ENCODE peak calls at places on chromosomes 1 and 21, in six cellular contexts. N is left ventricle myocardium inferior; I is right cardiac atrium; D is left lung; J is HCT116; H is CD4-positive, alpha-beta memory T cell. Y is an unnamed sample.

GRCh38 chr1:243974451-243975292 is 76.4 kb upstream of the ZBTB18 start:
- DNase-seq in J (no peak), H (no peak), D (no peak), I (no peak), N (no peak), Y (peak; percentile 42)

GRCh38 chr1:193631306-193631705 is 444.9 kb upstream of the B3GALT2 start:
- DNase-seq in J (no peak), N (no peak), D (no peak), H (no peak), I (no peak), Y (no peak)

GRCh38 chr1:7456683-7457082 is 314.4 kb upstream of the VAMP3 start:
- DNase-seq in H (no peak), I (no peak), D (no peak), N (no peak), J (no peak), Y (no peak)

GRCh38 chr1:223482766-223483165 is 89.6 kb downstream of the CCDC185 start:
- DNase-seq in H (no peak), D (no peak), J (no peak), I (no peak), N (no peak), Y (no peak)

GRCh38 chr1:76289692-76290091 is 215.1 kb downstream of the ST6GALNAC3 start:
- DNase-seq in D (no peak), N (no peak), I (no peak), J (no peak), H (no peak), Y (no peak)

GRCh38 chr21:42406201-42406601 is 2.5 kb downstream of the UBASH3A start:
- DNase-seq in N (no peak), J (no peak), H (peak; percentile 60), D (no peak), I (no peak), Y (no peak)

GRCh38 chr1:248404024-248404423 is 1.2 kb downstream of the OR2T1 start:
- DNase-seq in J (peak; percentile 3), I (no peak), D (no peak), H (peak; percentile 9), N (no peak), Y (no peak)

GRCh38 chr1:223417444-223417843 is 24.2 kb downstream of the CCDC185 start:
- DNase-seq in D (no peak), H (no peak), J (no peak), N (no peak), I (no peak), Y (no peak)

GRCh38 chr1:23124259-23125026 is 44.2 kb downstream of the LUZP1 start:
- DNase-seq in J (no peak), D (no peak), I (no peak), N (no peak), H (no peak), Y (no peak)
- H3K4me1 ChIP-seq in J (peaks cover 7% of the 10 kb centered on the region), D (peaks cover 31% of the 10 kb centered on the region), I (peaks cover 9% of the 10 kb centered on the region), N (peaks cover 76% of the 10 kb centered on the region), H (peaks cover 39% of the 10 kb centered on the region), Y (peaks cover 55% of the 10 kb centered on the region)

DNA sequence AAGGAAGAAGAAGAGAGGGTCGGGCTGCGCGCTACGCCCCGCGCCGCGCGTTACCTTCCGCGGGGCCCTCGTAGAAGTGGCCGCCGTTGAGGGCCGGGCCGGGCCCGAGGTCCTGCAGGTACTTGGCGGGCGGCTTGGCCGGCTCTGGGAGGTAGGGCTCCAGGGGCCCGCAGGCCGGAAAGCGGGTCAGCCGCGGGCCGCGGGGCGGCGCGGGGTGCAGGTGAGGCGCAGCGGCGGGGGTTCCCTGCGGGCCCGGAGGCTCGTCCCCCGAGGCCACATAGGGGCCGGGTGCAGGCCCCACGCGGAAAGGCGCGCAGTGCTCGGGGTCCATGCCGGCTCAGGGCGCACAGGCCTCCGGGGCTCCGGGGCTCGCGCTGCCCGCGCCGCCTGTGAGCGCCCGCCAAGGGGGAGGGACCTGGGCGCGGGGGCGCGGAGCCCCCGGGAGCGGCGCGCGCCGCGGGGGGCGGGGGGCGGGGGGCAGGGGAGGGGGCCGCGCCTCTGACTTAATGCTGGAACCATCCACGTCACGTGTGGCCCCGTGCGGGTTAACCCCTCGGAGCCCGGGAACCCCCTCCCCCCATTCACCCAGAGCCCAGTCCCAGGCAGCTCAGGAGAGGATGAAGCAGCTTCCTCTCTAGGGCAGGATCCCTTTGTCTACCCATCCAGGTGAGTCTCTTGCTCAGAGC is at the start of gene ALX3:
- DNase-seq in J (no peak), H (no peak), I (no peak), D (no peak), N (no peak), Y (peak; percentile 39)
- H3K4me3 ChIP-seq in J (no peak within 1 kb of the TSS), H (no peak within 1 kb of the TSS), I (peak within 1 kb of the TSS; percentile 40), D (no peak within 1 kb of the TSS), N (peak within 1 kb of the TSS; percentile 58), Y (no peak within 1 kb of the TSS)

GRCh38 chr21:33654412-33654811 is 12.1 kb downstream of the ITSN1 start:
- DNase-seq in H (no peak), J (no peak), D (no peak), N (no peak), I (no peak), Y (no peak)

GRCh38 chr21:33651965-33652680 is 9.8 kb downstream of the ITSN1 start:
- DNase-seq in I (no peak), N (no peak), J (no peak), H (no peak), D (no peak), Y (no peak)

GRCh38 chr21:33650230-33650629 is 7.9 kb downstream of the ITSN1 start:
- DNase-seq in D (no peak), J (no peak), H (no peak), I (no peak), N (no peak), Y (no peak)

GRCh38 chr21:33648555-33648954 is 6.3 kb downstream of the ITSN1 start:
- DNase-seq in N (no peak), J (no peak), I (no peak), D (no peak), H (no peak), Y (no peak)

GRCh38 chr21:33650929-33651505 is 8.7 kb downstream of the ITSN1 start:
- DNase-seq in I (no peak), N (no peak), H (no peak), D (no peak), J (no peak), Y (no peak)
- H3K27me3 ChIP-seq in I (no peaks in the 10 kb centered on the region), N (no peaks in the 10 kb centered on the region), H (no peaks in the 10 kb centered on the region), D (no peaks in the 10 kb centered on the region), J (no peaks in the 10 kb centered on the region), Y (no peaks in the 10 kb centered on the region)

GRCh38 chr1:154641534-154641933 is 33.5 kb upstream of the ADAR start:
- DNase-seq in H (no peak), I (no peak), N (no peak), D (no peak), J (no peak), Y (no peak)
- H3K4me1 ChIP-seq in H (no peaks in the 10 kb centered on the region), I (no peaks in the 10 kb centered on the region), N (no peaks in the 10 kb centered on the region), D (no peaks in the 10 kb centered on the region), J (no peaks in the 10 kb centered on the region), Y (no peaks in the 10 kb centered on the region)

GRCh38 chr21:16536661-16537359 is 807.0 kb downstream of the USP25 start:
- DNase-seq in H (no peak), N (no peak), I (no peak), D (no peak), J (no peak), Y (no peak)

GRCh38 chr21:16532841-16533240 is 803.1 kb downstream of the USP25 start:
- DNase-seq in D (no peak), J (no peak), H (no peak), I (no peak), N (no peak), Y (peak; percentile 56)

GRCh38 chr21:16535100-16535418 is 805.3 kb downstream of the USP25 start:
- DNase-seq in J (no peak), D (no peak), H (no peak), N (peak; percentile 79), I (peak; percentile 90), Y (no peak)

GRCh38 chr21:16534408-16535099 is 804.8 kb downstream of the USP25 start:
- DNase-seq in D (no peak), N (peak; percentile 80), J (no peak), H (no peak), I (peak; percentile 91), Y (no peak)

GRCh38 chr21:16533692-16534407 is 804.1 kb downstream of the USP25 start:
- DNase-seq in I (no peak), J (no peak), N (no peak), H (no peak), D (no peak), Y (no peak)
- H3K4me3 ChIP-seq in I (peak overlapping the region; percentile 77), J (no peak overlapping the region), N (peak overlapping the region; percentile 64), H (no peak overlapping the region), D (peak overlapping the region; percentile 25), Y (peak overlapping the region; percentile 88)

GRCh38 chr1:41280189-41281032 is 38.3 kb upstream of the SCMH1 start:
- DNase-seq in N (no peak), J (no peak), I (no peak), H (no peak), D (no peak), Y (no peak)

GRCh38 chr1:41277371-41277994 is 35.4 kb upstream of the SCMH1 start:
- DNase-seq in D (no peak), H (no peak), I (no peak), N (no peak), J (no peak), Y (no peak)

GRCh38 chr1:41274827-41275519 is 32.9 kb upstream of the SCMH1 start:
- DNase-seq in I (no peak), N (no peak), H (no peak), D (no peak), J (no peak), Y (peak; percentile 30)

GRCh38 chr1:41275831-41276230 is 33.7 kb upstream of the SCMH1 start:
- DNase-seq in D (no peak), N (no peak), J (no peak), H (no peak), I (no peak), Y (no peak)

DNA sequence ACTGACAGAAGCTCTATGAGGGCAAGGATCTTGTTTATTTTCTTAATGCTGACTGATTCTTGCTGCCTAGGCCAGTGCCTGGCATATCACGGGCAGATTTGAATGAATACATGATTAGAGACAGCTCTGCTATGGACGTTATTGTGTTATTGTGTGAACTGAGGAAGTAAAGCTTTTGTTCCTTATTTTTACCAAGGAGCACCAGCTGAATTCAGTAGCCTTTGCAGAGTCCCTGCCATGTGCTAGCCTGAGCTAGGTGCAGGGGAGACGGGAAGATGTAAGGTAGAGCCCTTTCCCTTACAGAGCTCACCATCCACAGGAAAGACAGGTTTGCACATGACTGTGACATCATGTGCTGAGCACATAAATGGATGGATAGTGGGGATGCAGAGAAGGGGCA is 36.0 kb upstream of the SCMH1 start:
- DNase-seq in N (no peak), D (no peak), H (no peak), J (no peak), I (no peak), Y (no peak)
- H3K27me3 ChIP-seq in N (peaks cover 53% of the 10 kb centered on the region), D (peaks cover 58% of the 10 kb centered on the region), H (no peaks in the 10 kb centered on the region), J (no peaks in the 10 kb centered on the region), I (no peaks in the 10 kb centered on the region), Y (peaks cover 44% of the 10 kb centered on the region)

GRCh38 chr1:206705744-206706297 is 21.1 kb downstream of the MAPKAPK2 start:
- DNase-seq in H (no peak), J (no peak), I (no peak), N (no peak), D (no peak), Y (no peak)

GRCh38 chr1:206705187-206705586 is 20.5 kb downstream of the MAPKAPK2 start:
- DNase-seq in I (peak; percentile 43), H (no peak), D (peak; percentile 78), J (no peak), N (no peak), Y (peak; percentile 75)

GRCh38 chr1:206702803-206703202 is 18.1 kb downstream of the MAPKAPK2 start:
- DNase-seq in D (no peak), I (no peak), J (no peak), H (no peak), N (no peak), Y (no peak)

GRCh38 chr1:206704239-206704638 is 19.5 kb downstream of the MAPKAPK2 start:
- DNase-seq in H (no peak), J (no peak), N (no peak), D (no peak), I (no peak), Y (no peak)

GRCh38 chr1:206703647-206704046 is 18.9 kb downstream of the MAPKAPK2 start:
- DNase-seq in I (no peak), D (no peak), J (no peak), N (no peak), H (peak; percentile 67), Y (no peak)
- H3K4me1 ChIP-seq in I (peaks cover 67% of the 10 kb centered on the region), D (peaks cover 99% of the 10 kb centered on the region), J (no peaks in the 10 kb centered on the region), N (peaks cover 100% of the 10 kb centered on the region), H (peaks cover 90% of the 10 kb centered on the region), Y (peaks cover 83% of the 10 kb centered on the region)

Y was measured in adipocyte.